ENCODE peak calls at places on chromosomes 6 and 20, in seven cellular contexts. Y is GM23338, M is endothelial cell of umbilical vein, V is cardiac muscle cell, E is GM12878, I is Peyer's patch, Z is stomach. X is an unnamed sample. For H3K4me1, the result is how much of the 10 kb centered on the place peaks cover.

GRCh38 chr20:54208492-54209044 is 681 bp downstream of the PFDN4 start:
- DNase-seq in V (peak), Y (peak), Z (no peak), I (no peak), E (no peak), M (peak), X (no peak)

GRCh38 chr6:37177083-37177949 is 7.4 kb downstream of the PIM1 start:
- DNase-seq in I (no peak), Z (no peak), V (peak), Y (peak), E (no peak), M (no peak), X (no peak)

GRCh38 chr6:39202166-39202565 is 27.1 kb downstream of the KCNK5 start:
- DNase-seq in M (no peak), I (no peak), Z (no peak), E (no peak), V (no peak), Y (no peak), X (no peak)

GRCh38 chr20:1178103-1178502 is 6.7 kb downstream of the TMEM74B start:
- DNase-seq in I (no peak), Z (no peak), Y (no peak), E (no peak), V (no peak), M (no peak), X (no peak)

GRCh38 chr20:19524691-19525090 is 233.4 kb upstream of the RIN2 start:
- DNase-seq in E (no peak), V (no peak), M (no peak), Z (no peak), I (no peak), Y (no peak), X (no peak)

GRCh38 chr20:38231786-38232130 is 28.8 kb downstream of the KIAA1755 start:
- DNase-seq in Z (no peak), Y (no peak), M (peak), I (no peak), E (no peak), V (peak), X (no peak)

GRCh38 chr20:57170343-57170742 is 96.1 kb downstream of the BMP7 start:
- DNase-seq in E (no peak), Y (no peak), V (no peak), M (no peak), Z (no peak), I (no peak), X (no peak)

GRCh38 chr20:46174469-46175126 is 56.5 kb downstream of the CD40 start:
- DNase-seq in M (peak), Z (peak), E (no peak), Y (peak), V (peak), I (peak), X (no peak)

GRCh38 chr6:38215225-38215624 is 395.7 kb downstream of the ZFAND3 start:
- DNase-seq in Z (no peak), E (no peak), V (no peak), I (no peak), M (no peak), Y (no peak), X (no peak)

GRCh38 chr20:15818651-15819071 is 754.6 kb downstream of the KIF16B start:
- DNase-seq in Y (no peak), V (no peak), I (no peak), Z (peak), M (no peak), E (no peak), X (no peak)

GRCh38 chr20:31919756-31920155 is 32.1 kb downstream of the PDRG1 start:
- DNase-seq in Y (no peak), Z (no peak), E (no peak), M (no peak), V (no peak), I (no peak), X (no peak)

GRCh38 chr6:136962661-136963060 is 40.6 kb downstream of the SLC35D3 start:
- DNase-seq in V (no peak), M (peak), Y (peak), E (no peak), Z (peak), I (no peak), X (no peak)

GRCh38 chr20:30811896-30812671 is 445.4 kb upstream of the DEFB115 start:
- DNase-seq in E (peak), I (peak), V (peak), Z (no peak), Y (peak), M (no peak), X (no peak)

GRCh38 chr6:6741264-6741663 is 152.7 kb downstream of the LY86 start:
- DNase-seq in Y (no peak), V (no peak), E (no peak), Z (no peak), I (no peak), M (no peak), X (no peak)

GRCh38 chr6:36920546-36920945 is 34.0 kb upstream of the PI16 start:
- DNase-seq in E (no peak), Y (no peak), I (no peak), V (peak), M (no peak), Z (no peak), X (no peak)

GRCh38 chr20:38113401-38114325 is 51.4 kb downstream of the TGM2 start:
- DNase-seq in V (peak), M (no peak), Z (no peak), Y (peak), E (no peak), I (peak), X (peak)

GRCh38 chr20:19924255-19924654 is 92.9 kb upstream of the NAA20 start:
- DNase-seq in I (no peak), Y (no peak), V (no peak), M (no peak), Z (no peak), E (no peak), X (no peak)

GRCh38 chr6:3446197-3446596 is 10.7 kb downstream of the SLC22A23 start:
- DNase-seq in M (no peak), V (no peak), I (no peak), Y (no peak), Z (no peak), E (no peak), X (no peak)

GRCh38 chr6:11761744-11762620 is 16.6 kb downstream of the ADTRP start:
- DNase-seq in E (no peak), V (no peak), Y (no peak), Z (no peak), I (peak), M (no peak), X (no peak)

GRCh38 chr6:99979953-99980352 is 14.1 kb downstream of the MCHR2 start:
- DNase-seq in I (no peak), V (no peak), Z (no peak), Y (no peak), M (no peak), E (no peak), X (no peak)

GRCh38 chr6:111789593-111789992 is 83.7 kb downstream of the FYN start:
- DNase-seq in M (no peak), Y (no peak), I (no peak), V (peak), E (no peak), Z (no peak), X (no peak)

GRCh38 chr6:33249732-33250625 is 21.7 kb downstream of the VPS52 start:
- DNase-seq in I (no peak), M (peak), E (no peak), Y (no peak), V (peak), Z (no peak), X (no peak)

GRCh38 chr6:20400476-20401402 is 940 bp upstream of the E2F3 start:
- DNase-seq in V (peak), I (peak), Y (peak), E (no peak), Z (no peak), M (peak), X (no peak)

GRCh38 chr6:99603421-99604160 is 3.0 kb upstream of the PRDM13 start:
- DNase-seq in I (no peak), Z (no peak), V (no peak), M (peak), E (no peak), Y (peak), X (no peak)

GRCh38 chr6:168550326-168550725 is 109.3 kb downstream of the SMOC2 start:
- DNase-seq in V (no peak), E (no peak), Z (no peak), Y (no peak), I (no peak), M (no peak), X (no peak)

GRCh38 chr20:6636209-6637159 is 131.0 kb upstream of the BMP2 start:
- DNase-seq in I (peak), M (peak), Z (no peak), V (peak), E (no peak), Y (peak), X (no peak)

DNA sequence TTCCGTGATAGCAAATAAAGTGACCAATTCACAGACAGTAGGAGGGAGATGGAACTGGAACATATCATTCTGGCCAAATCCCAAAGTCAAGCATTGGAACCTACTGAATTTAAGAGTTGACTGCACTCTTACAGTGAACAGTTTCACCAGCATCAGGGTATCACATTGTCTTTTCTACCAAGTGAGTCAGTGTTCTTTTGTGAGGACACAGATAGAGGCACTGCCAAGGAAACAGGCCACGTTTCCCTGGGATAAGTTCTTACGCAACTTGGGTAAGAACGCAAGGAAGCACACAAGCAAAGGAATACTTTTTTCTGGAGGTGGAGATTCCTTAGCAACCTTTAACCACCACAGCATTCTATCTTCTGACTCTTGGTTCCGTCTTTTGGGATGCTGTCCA is 28.6 kb upstream of the ENPP5 start:
- DNase-seq in V (peak), Y (no peak), E (no peak), Z (no peak), I (no peak), M (no peak), X (no peak)
- H3K27ac ChIP-seq in V (no peak), Y (no peak), E (no peak), Z (no peak), I (no peak), M (no peak), X (no peak)

DNA sequence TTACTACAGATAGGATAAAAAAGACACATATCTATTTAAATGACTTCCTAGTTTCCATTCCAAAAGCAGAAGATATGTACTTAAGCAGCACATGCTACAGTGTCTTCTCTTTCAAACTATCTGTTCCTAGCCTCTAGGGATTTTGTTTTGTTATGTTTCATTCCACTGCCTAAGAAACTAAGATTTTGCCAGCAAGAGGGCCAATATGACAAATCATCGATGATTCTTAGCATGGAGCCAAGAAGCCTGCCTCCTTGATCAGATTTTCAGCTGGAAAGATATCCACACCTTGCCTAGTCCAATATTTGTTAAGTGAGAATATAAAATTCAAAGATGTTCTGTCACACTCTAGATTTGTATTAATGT is 7.0 kb downstream of the SNX5 start:
- DNase-seq in I (no peak), Y (no peak), V (no peak), Z (no peak), E (no peak), M (no peak), X (no peak)
- H3K4me1 ChIP-seq in I (under half), Y (half or more), V (under half), Z (half or more), E (under half), M (half or more), X (half or more)

GRCh38 chr6:125220712-125221111 is 67.1 kb downstream of the TPD52L1 start:
- DNase-seq in Y (no peak), V (peak), I (no peak), Z (no peak), E (no peak), M (no peak), X (no peak)

GRCh38 chr6:125224236-125224861 is 70.8 kb downstream of the TPD52L1 start:
- DNase-seq in V (no peak), I (no peak), Z (no peak), E (no peak), Y (no peak), M (no peak), X (no peak)

GRCh38 chr6:125219451-125219942 is 65.9 kb downstream of the TPD52L1 start:
- DNase-seq in Y (peak), E (no peak), Z (no peak), M (no peak), I (no peak), V (no peak), X (no peak)

GRCh38 chr6:125217369-125217768 is 63.8 kb downstream of the TPD52L1 start:
- DNase-seq in M (no peak), Z (no peak), I (no peak), V (no peak), Y (no peak), E (no peak), X (no peak)

DNA sequence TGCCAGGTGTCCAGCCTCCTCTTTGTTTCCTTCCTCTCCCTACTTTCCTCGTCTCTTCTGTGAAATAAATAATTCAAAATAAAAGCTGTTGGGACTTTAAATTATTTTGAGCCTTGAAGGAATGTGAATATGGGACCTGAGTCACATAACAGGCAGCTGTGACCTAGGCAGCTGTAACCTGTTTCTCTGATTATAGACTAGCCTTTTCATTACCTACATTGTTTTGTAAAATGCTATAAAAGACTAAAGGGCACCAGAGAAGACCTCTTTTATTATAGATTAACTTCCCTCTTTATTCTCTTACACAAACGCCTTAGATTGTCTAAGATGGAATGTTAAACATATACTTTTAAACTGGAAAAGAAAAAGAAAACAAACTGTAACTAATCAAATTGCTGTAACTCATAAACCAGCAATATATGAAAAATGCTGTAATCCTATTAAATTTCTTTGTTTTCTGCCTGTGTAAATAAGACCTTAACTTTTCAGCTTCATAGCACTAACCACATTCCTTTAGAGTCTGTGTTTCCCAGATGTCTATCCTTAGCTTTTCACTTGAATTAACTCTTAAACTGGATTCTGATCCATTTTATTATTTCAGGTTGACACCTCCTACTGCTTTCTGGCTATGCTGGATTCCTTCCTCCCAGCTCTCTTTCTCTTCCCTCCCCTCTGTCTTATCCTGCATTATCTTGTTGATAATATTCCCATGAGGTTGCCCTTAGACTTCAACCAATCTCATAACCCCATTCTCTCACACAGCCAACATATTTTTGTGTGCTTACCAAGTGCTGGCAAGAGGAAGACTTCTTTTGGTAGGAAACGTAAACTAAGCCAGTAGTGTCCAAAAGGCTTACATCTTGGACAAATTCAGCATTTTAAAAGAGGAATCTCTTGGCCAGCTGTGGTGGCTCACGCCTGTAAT is 69.2 kb downstream of the TPD52L1 start:
- DNase-seq in Z (no peak), V (peak), E (no peak), Y (no peak), I (no peak), M (no peak), X (no peak)
- H3K27ac ChIP-seq in Z (no peak), V (no peak), E (no peak), Y (no peak), I (no peak), M (no peak), X (no peak)

GRCh38 chr20:45034436-45034835 is 66.5 kb downstream of the KCNS1 start:
- DNase-seq in Z (no peak), M (no peak), E (no peak), V (no peak), I (no peak), Y (no peak), X (no peak)
- H3K4me1 ChIP-seq in Z (under half), M (under half), E (under half), V (under half), I (under half), Y (under half), X (under half)

GRCh38 chr20:4728121-4728520 is 6.4 kb downstream of the PRND start:
- DNase-seq in I (no peak), M (no peak), V (peak), Z (no peak), E (no peak), Y (no peak), X (no peak)

GRCh38 chr20:4725263-4725550 is 3.5 kb downstream of the PRND start:
- DNase-seq in I (no peak), M (no peak), V (no peak), Z (no peak), E (no peak), Y (no peak), X (no peak)

GRCh38 chr20:4729265-4729664 is 7.6 kb downstream of the PRND start:
- DNase-seq in Z (no peak), Y (no peak), I (no peak), E (no peak), M (no peak), V (no peak), X (no peak)

GRCh38 chr20:4724459-4725262 is 3.0 kb downstream of the PRND start:
- DNase-seq in Z (no peak), M (no peak), Y (no peak), V (no peak), I (no peak), E (no peak), X (no peak)

GRCh38 chr20:4726710-4727391 is 5.1 kb downstream of the PRND start:
- DNase-seq in I (peak), Z (no peak), V (peak), E (peak), Y (no peak), M (peak), X (no peak)
- H3K27ac ChIP-seq in I (peak), Z (no peak), V (peak), E (no peak), Y (no peak), M (no peak), X (peak)

GRCh38 chr6:30826961-30827342 is 57.4 kb upstream of the DDR1 start:
- DNase-seq in M (peak), V (no peak), I (peak), Y (no peak), Z (peak), E (no peak), X (no peak)

GRCh38 chr6:30828027-30828962 is 56.0 kb upstream of the DDR1 start:
- DNase-seq in M (peak), E (no peak), V (peak), I (peak), Z (peak), Y (peak), X (peak)

GRCh38 chr6:30829639-30830250 is 54.6 kb upstream of the DDR1 start:
- DNase-seq in Z (no peak), I (no peak), M (no peak), Y (peak), E (no peak), V (no peak), X (no peak)

GRCh38 chr6:30830438-30830837 is 53.9 kb upstream of the DDR1 start:
- DNase-seq in I (peak), V (no peak), M (no peak), Y (no peak), E (no peak), Z (no peak), X (no peak)

DNA sequence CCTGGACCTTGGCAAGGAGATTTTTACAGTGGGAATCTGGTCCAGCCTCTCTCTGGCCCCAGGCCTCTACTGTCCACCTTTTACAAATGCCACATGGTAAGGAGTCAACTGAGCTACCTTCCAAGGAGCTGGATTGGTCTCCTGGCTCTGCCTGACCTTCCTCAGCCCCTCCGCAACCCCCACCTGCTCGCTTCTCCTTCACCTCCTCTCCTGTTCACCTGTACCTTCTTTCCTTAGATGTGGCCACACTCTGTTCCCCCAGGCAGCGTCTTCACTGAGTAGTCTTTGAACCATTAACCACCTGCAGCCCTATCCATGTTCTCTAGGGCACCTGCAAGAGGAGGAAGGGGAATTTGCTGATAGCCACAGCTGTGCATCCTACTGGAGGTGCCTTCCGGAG is 55.3 kb upstream of the DDR1 start:
- DNase-seq in E (no peak), V (no peak), M (no peak), Y (no peak), I (no peak), Z (no peak), X (no peak)
- H3K4me1 ChIP-seq in E (under half), V (under half), M (under half), Y (under half), I (under half), Z (under half), X (under half)

GRCh38 chr6:129696028-129696418 is 14.0 kb downstream of the ARHGAP18 start:
- DNase-seq in M (no peak), I (no peak), Y (no peak), E (no peak), Z (no peak), V (no peak), X (no peak)
- H3K27ac ChIP-seq in M (no peak), I (no peak), Y (no peak), E (peak), Z (no peak), V (no peak), X (no peak)

DNA sequence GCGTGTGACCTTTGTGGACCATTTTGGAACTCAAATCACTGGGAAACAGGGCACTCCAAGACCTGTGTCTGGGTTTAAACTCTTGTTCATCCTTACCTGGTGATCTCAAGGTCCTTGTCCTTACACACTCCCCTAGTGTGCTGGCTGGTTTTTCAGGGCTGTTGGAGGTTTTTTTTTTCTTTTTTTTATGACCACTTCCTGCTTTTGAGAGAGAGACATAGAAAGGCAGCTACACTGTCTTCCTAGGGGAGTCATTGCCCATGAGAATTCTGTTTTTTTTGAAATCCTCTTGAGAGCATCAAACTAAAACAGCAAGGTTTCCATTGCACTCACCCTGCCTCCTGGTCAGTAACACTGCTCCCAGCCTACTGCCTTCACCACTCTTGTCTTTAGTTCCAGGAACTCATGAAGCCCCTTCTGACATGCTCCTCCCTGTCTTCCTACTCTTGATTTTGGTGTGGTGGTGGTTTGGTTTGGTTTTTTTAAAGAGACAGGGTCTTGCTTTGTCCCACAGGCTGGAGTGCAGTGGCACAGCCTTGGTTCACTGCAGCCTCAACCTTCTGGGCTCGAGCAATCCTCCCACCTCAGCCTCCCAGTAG is 28.6 kb downstream of the PRPH2 start:
- DNase-seq in Z (no peak), M (no peak), I (peak), Y (no peak), V (no peak), E (no peak), X (no peak)
- H3K4me1 ChIP-seq in Z (under half), M (under half), I (under half), Y (under half), V (under half), E (under half), X (under half)

X was measured in vagina.